ENCODE peak calls at places on chromosomes 6 and 20, in six cellular contexts. X is aorta; B is A549; N is CD8-positive, alpha-beta T cell; H is gastrocnemius medialis; S is CD4-positive, alpha-beta T cell. C is an unnamed sample.

GRCh38 chr20:49904440-49905214 is 10.7 kb downstream of the SPATA2 start:
- ATAC-seq in X (no peak), B (no peak), N (no peak), H (no peak), S (no peak), C (no peak)

GRCh38 chr20:46330072-46330763 is 21.9 kb upstream of the CDH22 start:
- ATAC-seq in X (no peak), B (no peak), N (no peak), H (no peak), S (no peak), C (peak)

GRCh38 chr20:3681931-3682820 is at the start of gene ADAM33:
- ATAC-seq in X (peak), B (no peak), N (no peak), H (no peak), S (no peak), C (peak)

GRCh38 chr6:158619922-158620801 is 24.4 kb downstream of the DYNLT1 start:
- ATAC-seq in X (peak), B (no peak), N (no peak), H (no peak), S (no peak), C (no peak)

GRCh38 chr6:53702316-53702715 is 36.8 kb upstream of the KLHL31 start:
- ATAC-seq in X (no peak), B (no peak), N (no peak), H (peak), S (no peak), C (no peak)

GRCh38 chr20:51609251-51609650 is 66.7 kb upstream of the NFATC2 start:
- ATAC-seq in X (no peak), B (no peak), N (no peak), H (no peak), S (no peak), C (no peak)

GRCh38 chr20:61311656-61312387 is 59.8 kb downstream of the CDH4 start:
- ATAC-seq in X (no peak), B (no peak), N (no peak), H (no peak), S (no peak), C (no peak)

GRCh38 chr6:44808148-44808547 is 420.6 kb downstream of the CDC5L start:
- ATAC-seq in X (no peak), B (no peak), N (no peak), H (no peak), S (no peak), C (no peak)

GRCh38 chr6:147738516-147739187 is 230.2 kb downstream of the SAMD5 start:
- ATAC-seq in X (no peak), B (no peak), N (no peak), H (no peak), S (no peak), C (no peak)

GRCh38 chr6:133983099-133983939 is 30.3 kb downstream of the TBPL1 start:
- ATAC-seq in X (no peak), B (no peak), N (peak), H (no peak), S (peak), C (no peak)

GRCh38 chr6:33772114-33772830 is 16.7 kb downstream of the LEMD2 start:
- ATAC-seq in X (no peak), B (peak), N (no peak), H (no peak), S (no peak), C (no peak)

GRCh38 chr6:53937461-53937860 is 142.7 kb downstream of the LRRC1 start:
- ATAC-seq in X (no peak), B (no peak), N (no peak), H (no peak), S (no peak), C (no peak)

GRCh38 chr6:157236040-157236725 is 87.1 kb downstream of the TMEM242 start:
- ATAC-seq in X (peak), B (peak), N (peak), H (no peak), S (peak), C (peak)

GRCh38 chr20:8213831-8214587 is 81.9 kb downstream of the PLCB1 start:
- ATAC-seq in X (no peak), B (no peak), N (peak), H (peak), S (peak), C (no peak)

GRCh38 chr6:9484091-9484490 is 930.8 kb downstream of the TFAP2A start:
- ATAC-seq in X (no peak), B (no peak), N (no peak), H (no peak), S (no peak), C (no peak)

GRCh38 chr6:9485992-9486391 is 928.9 kb downstream of the TFAP2A start:
- ATAC-seq in X (no peak), B (no peak), N (no peak), H (no peak), S (no peak), C (no peak)

GRCh38 chr6:9481292-9482029 is 933.4 kb downstream of the TFAP2A start:
- ATAC-seq in X (no peak), B (peak), N (no peak), H (no peak), S (no peak), C (no peak)

GRCh38 chr6:9484686-9485085 is 930.2 kb downstream of the TFAP2A start:
- ATAC-seq in X (no peak), B (no peak), N (no peak), H (no peak), S (no peak), C (no peak)

DNA sequence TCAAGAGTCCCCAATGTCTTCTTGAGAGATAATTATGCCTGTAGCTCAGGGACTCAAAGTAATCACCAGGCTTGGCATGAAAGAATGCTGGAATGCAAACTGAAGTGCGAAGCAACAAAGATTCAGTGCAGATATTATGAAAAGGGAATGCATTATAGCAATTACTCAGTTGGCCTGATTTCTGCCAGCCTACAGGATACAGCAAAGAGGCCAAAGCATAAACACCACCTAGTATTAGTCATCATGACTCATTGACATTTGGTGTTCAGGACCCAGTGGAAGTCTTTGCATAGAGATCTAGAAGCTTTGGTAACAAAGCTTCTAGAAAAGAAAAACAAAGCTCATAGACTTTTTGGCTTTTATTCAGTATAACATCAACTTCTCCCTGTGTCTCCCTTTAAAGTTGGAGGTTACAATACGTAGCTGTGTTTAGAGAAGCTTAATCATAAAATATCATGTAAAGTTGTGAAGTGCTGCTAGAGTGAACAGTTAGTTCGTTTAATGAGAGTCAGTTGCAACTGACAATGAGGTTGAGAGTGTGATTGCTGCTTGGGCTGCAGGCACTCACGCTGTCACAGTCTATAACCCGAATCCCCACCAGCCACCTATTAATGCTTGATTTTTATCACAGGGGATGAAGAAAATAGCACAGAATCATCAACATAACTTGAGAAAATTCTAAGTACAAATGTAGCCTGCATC is 932.7 kb downstream of the TFAP2A start:
- ATAC-seq in X (no peak), B (peak), N (no peak), H (no peak), S (no peak), C (no peak)
- H3K27ac ChIP-seq in X (no peak), B (peak), N (no peak), H (no peak), S (no peak), C (no peak)

GRCh38 chr6:2970753-2971419 is 481 bp downstream of the SERPINB6 start:
- ATAC-seq in X (peak), B (peak), N (peak), H (peak), S (peak), C (peak)

GRCh38 chr6:2969549-2969948 is 1.8 kb downstream of the SERPINB6 start:
- ATAC-seq in X (no peak), B (no peak), N (no peak), H (no peak), S (no peak), C (no peak)

GRCh38 chr6:2970034-2970685 is 1.2 kb downstream of the SERPINB6 start:
- ATAC-seq in X (no peak), B (no peak), N (no peak), H (no peak), S (no peak), C (no peak)

GRCh38 chr6:2967936-2968335 is 3.4 kb downstream of the SERPINB6 start:
- ATAC-seq in X (no peak), B (no peak), N (no peak), H (no peak), S (no peak), C (no peak)

GRCh38 chr6:2968600-2969135 is 2.7 kb downstream of the SERPINB6 start:
- ATAC-seq in X (no peak), B (no peak), N (no peak), H (no peak), S (no peak), C (no peak)
- H3K27ac ChIP-seq in X (no peak), B (no peak), N (no peak), H (peak), S (no peak), C (peak)

GRCh38 chr6:142844065-142844755 is 100.8 kb downstream of the HIVEP2 start:
- ATAC-seq in X (no peak), B (no peak), N (no peak), H (no peak), S (no peak), C (no peak)
- H3K27ac ChIP-seq in X (no peak), B (peak), N (peak), H (peak), S (peak), C (no peak)

GRCh38 chr20:41233976-41234514 is 83.5 kb downstream of the ZHX3 start:
- ATAC-seq in X (no peak), B (no peak), N (no peak), H (no peak), S (no peak), C (no peak)
- H3K27ac ChIP-seq in X (peak), B (no peak), N (no peak), H (peak), S (no peak), C (peak)

GRCh38 chr20:56393133-56393472 is 658 bp downstream of the CSTF1 start:
- ATAC-seq in X (no peak), B (no peak), N (peak), H (no peak), S (peak), C (no peak)
- H3K27ac ChIP-seq in X (no peak), B (peak), N (peak), H (peak), S (peak), C (peak)

GRCh38 chr6:140729521-140729920 is 1355.1 kb upstream of the CITED2 start:
- ATAC-seq in X (no peak), B (no peak), N (no peak), H (no peak), S (no peak), C (no peak)
- H3K27ac ChIP-seq in X (no peak), B (no peak), N (no peak), H (no peak), S (no peak), C (no peak)

GRCh38 chr6:2918936-2919335 is 15.8 kb upstream of the SERPINB9 start:
- ATAC-seq in X (no peak), B (no peak), N (no peak), H (no peak), S (no peak), C (no peak)

GRCh38 chr6:2919401-2919800 is 16.3 kb upstream of the SERPINB9 start:
- ATAC-seq in X (no peak), B (no peak), N (no peak), H (no peak), S (no peak), C (no peak)

GRCh38 chr6:2920671-2921112 is 17.6 kb upstream of the SERPINB9 start:
- ATAC-seq in X (no peak), B (no peak), N (no peak), H (no peak), S (no peak), C (no peak)

GRCh38 chr6:2921520-2922115 is 18.5 kb upstream of the SERPINB9 start:
- ATAC-seq in X (no peak), B (no peak), N (no peak), H (no peak), S (no peak), C (no peak)

GRCh38 chr6:2919886-2920285 is 16.8 kb upstream of the SERPINB9 start:
- ATAC-seq in X (no peak), B (no peak), N (no peak), H (no peak), S (no peak), C (no peak)
- H3K27ac ChIP-seq in X (no peak), B (no peak), N (no peak), H (no peak), S (no peak), C (no peak)

DNA sequence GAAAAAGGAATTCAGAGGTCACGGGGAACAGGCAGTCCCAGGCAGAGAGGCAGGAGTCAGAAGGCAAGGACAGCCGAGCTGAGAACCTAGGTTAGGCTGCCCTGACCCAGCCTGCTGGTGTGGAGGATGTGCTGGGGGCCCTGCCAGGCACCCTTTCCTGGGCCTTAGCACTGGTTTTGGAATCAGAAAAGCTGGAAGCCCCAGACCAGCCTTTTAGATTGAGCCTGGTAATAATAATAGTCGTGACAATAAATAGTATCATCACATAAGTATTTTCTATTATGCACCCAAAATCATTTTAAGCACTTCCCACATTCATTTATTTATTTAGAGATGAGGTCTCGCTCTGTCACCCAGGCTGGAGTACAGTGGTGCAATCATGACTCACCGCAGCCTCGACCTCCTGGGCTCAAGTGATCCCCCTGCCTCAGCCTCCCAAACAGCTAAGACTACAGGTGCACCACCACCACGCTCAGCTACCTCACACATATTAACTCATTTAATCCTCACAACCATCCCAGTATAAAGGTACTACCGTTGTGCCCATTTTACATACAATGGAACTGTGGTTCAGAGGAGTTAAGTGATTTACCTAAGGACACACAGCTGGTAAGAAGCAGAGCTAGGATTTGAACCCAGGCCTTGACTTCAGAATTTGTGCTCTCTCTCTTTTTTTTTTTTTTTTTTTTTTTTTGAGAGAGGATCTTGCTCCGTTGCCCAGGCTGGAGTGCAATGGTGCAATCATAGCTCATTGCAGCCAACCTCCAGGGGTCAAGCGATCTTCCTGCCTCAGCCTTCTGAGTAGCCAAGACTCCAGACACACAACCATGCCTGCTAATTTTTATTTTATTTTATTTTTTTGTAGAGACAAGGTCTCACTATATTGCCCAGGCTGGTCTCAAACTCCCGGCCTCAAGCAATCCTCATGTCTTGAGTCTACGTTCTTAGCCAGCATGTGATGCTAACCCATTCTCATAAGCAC is 19.7 kb downstream of the TGM2 start:
- ATAC-seq in X (no peak), B (no peak), N (no peak), H (no peak), S (no peak), C (no peak)
- H3K27ac ChIP-seq in X (no peak), B (peak), N (no peak), H (peak), S (no peak), C (peak)

GRCh38 chr20:58378704-58379103 is 10.3 kb upstream of the VAPB start:
- ATAC-seq in X (no peak), B (no peak), N (no peak), H (no peak), S (no peak), C (no peak)

GRCh38 chr20:58381627-58382026 is 7.4 kb upstream of the VAPB start:
- ATAC-seq in X (no peak), B (no peak), N (no peak), H (no peak), S (no peak), C (no peak)

GRCh38 chr20:58378056-58378455 is 11.0 kb upstream of the VAPB start:
- ATAC-seq in X (no peak), B (no peak), N (no peak), H (no peak), S (no peak), C (no peak)

GRCh38 chr20:58384821-58385220 is 4.2 kb upstream of the VAPB start:
- ATAC-seq in X (no peak), B (no peak), N (no peak), H (no peak), S (no peak), C (no peak)

GRCh38 chr20:58382096-58382495 is 6.9 kb upstream of the VAPB start:
- ATAC-seq in X (no peak), B (no peak), N (no peak), H (no peak), S (no peak), C (no peak)
- H3K27ac ChIP-seq in X (no peak), B (no peak), N (no peak), H (no peak), S (no peak), C (no peak)

GRCh38 chr6:68697394-68697793 is 62.3 kb downstream of the ADGRB3 start:
- ATAC-seq in X (no peak), B (no peak), N (no peak), H (no peak), S (no peak), C (no peak)

GRCh38 chr6:68695403-68695802 is 60.3 kb downstream of the ADGRB3 start:
- ATAC-seq in X (no peak), B (no peak), N (no peak), H (no peak), S (no peak), C (no peak)

GRCh38 chr6:68691120-68691519 is 56.0 kb downstream of the ADGRB3 start:
- ATAC-seq in X (no peak), B (no peak), N (no peak), H (no peak), S (no peak), C (no peak)

GRCh38 chr6:68693271-68693670 is 58.2 kb downstream of the ADGRB3 start:
- ATAC-seq in X (no peak), B (no peak), N (no peak), H (no peak), S (no peak), C (no peak)

DNA sequence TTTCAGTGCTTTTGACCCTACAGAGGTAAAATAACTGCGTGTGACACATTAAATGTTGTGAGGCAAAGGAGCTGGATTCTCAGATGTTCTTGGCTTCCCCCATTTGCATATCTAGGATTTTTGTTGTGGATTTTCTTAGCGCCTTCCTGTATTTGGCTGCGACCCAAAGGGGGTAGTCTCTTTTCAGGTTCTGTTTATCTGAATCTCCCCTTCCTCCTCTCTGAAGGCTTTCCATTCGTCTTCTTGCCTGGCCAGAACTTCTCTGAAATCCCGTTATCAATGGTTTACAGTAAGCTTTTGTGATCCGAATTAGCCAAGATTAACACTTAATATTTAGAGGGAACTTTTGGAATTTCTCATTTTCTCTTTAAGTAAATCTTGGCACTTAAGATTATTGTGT is 60.8 kb downstream of the ADGRB3 start:
- ATAC-seq in X (no peak), B (no peak), N (no peak), H (no peak), S (no peak), C (no peak)
- H3K27ac ChIP-seq in X (no peak), B (no peak), N (no peak), H (no peak), S (no peak), C (no peak)

C was measured in gastroesophageal sphincter.